ENCODE peak calls at places on chromosomes 7 and 10, in five cellular contexts. X is H1, L is HepG2, M is GM12878, F is SK-N-SH. Z is an unnamed sample.

GRCh38 chr10:129601737-129602136 is 134.7 kb downstream of the MGMT start:
- DNase-seq in X (no peak), F (no peak), M (peak), L (no peak), Z (no peak)

GRCh38 chr7:67453580-67453979 is 456.9 kb downstream of the TYW1 start:
- DNase-seq in M (no peak), F (peak), L (no peak), X (no peak), Z (peak)

GRCh38 chr7:81627565-81628287 is 142.1 kb downstream of the HGF start:
- DNase-seq in M (no peak), F (no peak), L (no peak), X (no peak), Z (no peak)

GRCh38 chr7:21099955-21100354 is 313.3 kb upstream of the SP8 start:
- DNase-seq in F (no peak), L (no peak), M (no peak), X (no peak), Z (no peak)

GRCh38 chr7:137980308-137980707 is 21.6 kb downstream of the CREB3L2 start:
- DNase-seq in M (no peak), L (no peak), X (no peak), F (no peak), Z (no peak)

GRCh38 chr7:132882714-132883428 is 199.0 kb downstream of the CHCHD3 start:
- DNase-seq in F (no peak), X (no peak), M (peak), L (no peak), Z (no peak)

GRCh38 chr10:125156739-125157472 is 3.5 kb downstream of the CTBP2 start:
- DNase-seq in X (peak), L (no peak), F (no peak), M (no peak), Z (no peak)

GRCh38 chr7:94059747-94060146 is 55.6 kb upstream of the BET1 start:
- DNase-seq in X (no peak), M (peak), F (no peak), L (no peak), Z (no peak)

GRCh38 chr7:151080091-151080521 is 503 bp downstream of the FASTK start:
- DNase-seq in L (no peak), X (no peak), M (no peak), F (peak), Z (peak)

GRCh38 chr10:75108684-75109458 is 2.6 kb upstream of the SAMD8 start:
- DNase-seq in X (peak), L (peak), F (peak), M (no peak), Z (peak)

GRCh38 chr7:79454325-79454960 is 976 bp upstream of the MAGI2 start:
- DNase-seq in L (no peak), M (no peak), X (peak), F (no peak), Z (no peak)

GRCh38 chr10:114550756-114551290 is 107.3 kb downstream of the ABLIM1 start:
- DNase-seq in M (no peak), L (peak), F (no peak), X (no peak), Z (no peak)

GRCh38 chr10:51878695-51879094 is 179.3 kb upstream of the CSTF2T start:
- DNase-seq in M (no peak), F (peak), X (no peak), L (no peak), Z (no peak)

GRCh38 chr10:76324283-76324682 is 892.9 kb downstream of the LRMDA start:
- DNase-seq in F (no peak), M (no peak), L (no peak), X (no peak), Z (no peak)

GRCh38 chr7:96388620-96389383 is 66.9 kb upstream of the SLC25A13 start:
- DNase-seq in M (no peak), F (no peak), X (no peak), L (no peak), Z (no peak)

GRCh38 chr10:28694530-28694929 is 17.2 kb downstream of the BAMBI start:
- DNase-seq in M (no peak), X (no peak), L (no peak), F (no peak), Z (no peak)

GRCh38 chr10:84188815-84189214 is 5.5 kb upstream of the CDHR1 start:
- DNase-seq in F (no peak), X (no peak), M (no peak), L (no peak), Z (no peak)

GRCh38 chr10:14873090-14873760 is 5.4 kb upstream of the SUV39H2 start:
- DNase-seq in X (no peak), L (no peak), F (no peak), M (no peak), Z (no peak)

GRCh38 chr7:94561841-94562514 is 52.4 kb downstream of the CASD1 start:
- DNase-seq in F (no peak), L (peak), X (no peak), M (no peak), Z (no peak)

GRCh38 chr10:77763453-77764430 is 126.1 kb upstream of the KCNMA1 start:
- DNase-seq in M (no peak), L (no peak), F (no peak), X (no peak), Z (no peak)

GRCh38 chr10:24762966-24763623 is 39.4 kb upstream of the ARHGAP21 start:
- DNase-seq in M (no peak), F (no peak), X (peak), L (peak), Z (no peak)

GRCh38 chr7:74505426-74506328 is 52.0 kb downstream of the GTF2IRD1 start:
- DNase-seq in F (peak), M (no peak), L (no peak), X (no peak), Z (no peak)

GRCh38 chr7:143408247-143408685 is 390 bp downstream of the EPHA1 start:
- DNase-seq in X (no peak), M (no peak), L (no peak), F (no peak), Z (no peak)

GRCh38 chr10:15748137-15748536 is 28.4 kb upstream of the ITGA8 start:
- DNase-seq in L (no peak), F (no peak), X (no peak), M (no peak), Z (no peak)

GRCh38 chr7:1770331-1770730 is 100.3 kb downstream of the ELFN1 start:
- DNase-seq in F (no peak), M (no peak), X (no peak), L (no peak), Z (no peak)

GRCh38 chr10:112912441-112912911 is 37.6 kb upstream of the TCF7L2 start:
- DNase-seq in F (no peak), M (no peak), L (peak), X (no peak), Z (no peak)

GRCh38 chr7:159027091-159027802 is 117.4 kb downstream of the VIPR2 start:
- DNase-seq in M (no peak), F (no peak), L (no peak), X (peak), Z (no peak)

DNA sequence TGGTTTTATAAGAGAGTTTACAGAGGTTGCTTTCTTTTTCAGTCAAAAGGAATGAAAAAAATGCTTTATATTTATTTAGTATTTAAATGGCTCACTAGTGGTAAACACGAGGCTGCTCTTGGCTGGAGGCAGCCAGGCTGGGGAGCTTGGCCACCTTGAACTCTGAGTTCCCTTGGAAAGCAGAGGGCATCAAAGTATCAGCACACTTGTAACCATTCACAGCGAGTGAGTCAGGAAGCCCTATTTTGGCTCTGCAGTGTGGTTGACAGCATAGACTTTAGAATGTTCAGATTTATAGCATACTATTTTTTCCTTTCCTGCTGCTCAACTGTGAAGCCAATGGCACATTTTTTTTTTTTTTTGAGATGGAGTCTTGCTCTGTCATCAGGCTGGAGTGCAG is 51.6 kb downstream of the CYCS start:
- DNase-seq in F (no peak), L (peak), X (no peak), M (no peak), Z (no peak)
- TF ChIP-seq TAF1 in F (no peak), L (no peak), X (no peak), M (no peak), Z (no peak)

DNA sequence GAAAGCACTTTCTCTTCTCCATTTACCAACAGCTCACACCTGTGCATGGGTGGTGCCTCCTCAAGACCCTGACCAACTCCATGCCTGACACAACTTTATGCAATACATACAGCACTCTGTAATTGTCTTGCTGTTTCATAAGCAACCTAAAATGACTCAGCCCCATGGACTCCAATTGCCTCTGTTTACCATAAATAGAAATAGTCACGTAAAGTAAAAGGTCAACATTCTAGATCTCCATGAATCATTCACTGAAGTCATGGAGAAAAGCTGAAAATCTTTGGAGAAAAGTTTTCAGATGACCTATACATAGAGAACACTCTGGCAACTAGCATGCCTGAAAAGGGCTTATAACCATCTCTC is 95.7 kb upstream of the KCNIP2 start:
- DNase-seq in F (no peak), X (no peak), L (no peak), M (no peak), Z (no peak)
- TF ChIP-seq GABPA in F (no peak), X (no peak), L (no peak), M (no peak), Z (no peak)

DNA sequence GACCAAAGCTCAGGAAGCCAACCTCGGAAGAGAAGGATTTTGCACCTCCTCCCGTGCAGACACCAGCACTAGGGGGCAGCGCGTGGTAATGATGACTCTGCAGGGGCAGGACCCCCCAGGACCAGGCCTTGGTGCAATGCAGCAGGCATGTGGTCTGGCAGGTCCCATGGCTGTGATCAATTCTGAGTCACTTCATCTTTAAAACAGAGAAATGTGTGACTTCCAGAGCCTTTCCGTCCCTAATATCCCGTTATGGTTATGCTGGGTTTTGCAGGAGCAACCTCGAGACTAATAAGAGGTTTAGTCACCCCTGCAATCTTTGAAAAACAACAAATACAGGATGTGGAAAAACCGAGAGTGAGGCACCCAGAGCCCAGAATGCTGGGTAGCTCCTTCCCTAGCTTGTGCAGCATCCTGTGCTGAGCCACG is 30.2 kb upstream of the GJD4 start:
- DNase-seq in M (no peak), X (peak), L (no peak), F (no peak), Z (peak)
- TF ChIP-seq TAF1 in M (no peak), X (no peak), L (no peak), F (no peak), Z (no peak)

GRCh38 chr7:122137291-122138077 is 6.6 kb downstream of the AASS start:
- DNase-seq in F (no peak), M (no peak), L (no peak), X (no peak), Z (no peak)
- TF ChIP-seq GABPA in F (no peak), M (no peak), L (no peak), X (no peak), Z (no peak)

GRCh38 chr7:107966701-107967100 is 36.3 kb downstream of the LAMB1 start:
- DNase-seq in X (no peak), F (no peak), M (no peak), L (peak), Z (no peak)
- TF ChIP-seq TAF1 in X (no peak), F (no peak), M (no peak), L (no peak), Z (no peak)

Z was measured in K562.